ENCODE peak calls at places on chromosome 2, in eight cellular contexts. F is T follicular helper cell; A is stimulated activated CD8-positive, alpha-beta memory T cell treated with anti-CD3 and anti-CD28 coated beads, Interleukin-7, amount 100 ng/mL, for 24 hours; I is Daoy; H is mammary epithelial cell; S is left ventricle myocardium inferior; B is GM23338; X is neural crest cell. T is an unnamed sample.

GRCh38 chr2:67526283-67526682 is 129.2 kb downstream of the ETAA1 start:
- DNase-seq in F (no peak), A (no peak), I (no peak), H (peak), S (no peak), B (no peak), X (no peak), T (no peak)

GRCh38 chr2:85161626-85161960 is 28.4 kb downstream of the TCF7L1 start:
- DNase-seq in F (no peak), A (no peak), I (peak), H (no peak), S (no peak), B (no peak), X (no peak), T (no peak)

GRCh38 chr2:226766352-226767055 is 33.1 kb downstream of the IRS1 start:
- DNase-seq in F (no peak), A (no peak), I (no peak), H (peak), S (no peak), B (no peak), X (no peak), T (no peak)

GRCh38 chr2:52210611-52211010 is 1178.7 kb upstream of the NRXN1 start:
- DNase-seq in F (no peak), A (no peak), I (no peak), H (no peak), S (no peak), B (no peak), X (no peak), T (no peak)

GRCh38 chr2:176455865-176456291 is 186.6 kb downstream of the MTX2 start:
- DNase-seq in F (no peak), A (no peak), I (peak), H (no peak), S (peak), B (peak), X (no peak), T (peak)

GRCh38 chr2:235988271-235989015 is 179.7 kb downstream of the GBX2 start:
- DNase-seq in F (no peak), A (no peak), I (no peak), H (no peak), S (no peak), B (no peak), X (no peak), T (no peak)

GRCh38 chr2:60958800-60959199 is 58.7 kb upstream of the PEX13 start:
- DNase-seq in F (no peak), A (no peak), I (peak), H (peak), S (no peak), B (no peak), X (no peak), T (no peak)

GRCh38 chr2:54432181-54433020 is 23.7 kb upstream of the SPTBN1 start:
- DNase-seq in F (no peak), A (no peak), I (no peak), H (no peak), S (no peak), B (no peak), X (no peak), T (no peak)

GRCh38 chr2:205235434-205235833 is 446.9 kb upstream of the NRP2 start:
- DNase-seq in F (no peak), A (no peak), I (no peak), H (peak), S (no peak), B (no peak), X (no peak), T (no peak)